ENCODE peak calls at places on chromosome 15, in five cellular contexts. B is upper lobe of right lung, S is transverse colon, T is BE2C, Z is thoracic aorta. J is an unnamed sample.

GRCh38 chr15:63156708-63157065 is 590 bp downstream of the RPS27L start:
- DNase-seq in B (no peak), S (peak; percentile 34), T (no peak), Z (no peak), J (peak; percentile 37)

GRCh38 chr15:51227967-51228783 is 110.2 kb downstream of the CYP19A1 start:
- DNase-seq in B (no peak), S (no peak), T (peak; percentile 42), Z (peak; percentile 52), J (peak; percentile 30)

GRCh38 chr15:68633181-68634121 is 54.7 kb downstream of the CORO2B start:
- DNase-seq in B (no peak), S (no peak), T (peak; percentile 65), Z (no peak), J (no peak)

GRCh38 chr15:32993285-32993684 is 201.2 kb downstream of the FMN1 start:
- DNase-seq in B (no peak), S (no peak), T (no peak), Z (no peak), J (no peak)

GRCh38 chr15:37907136-37907535 is 27.3 kb upstream of the TMCO5A start:
- DNase-seq in B (no peak), S (no peak), T (no peak), Z (no peak), J (no peak)

GRCh38 chr15:23854535-23855252 is 167.6 kb upstream of the NDN start:
- DNase-seq in B (no peak), S (no peak), T (no peak), Z (no peak), J (no peak)

GRCh38 chr15:64205202-64205601 is 42.4 kb upstream of the PPIB start:
- DNase-seq in B (no peak), S (no peak), T (no peak), Z (no peak), J (no peak)

GRCh38 chr15:60918234-60918964 is 310.7 kb downstream of the RORA start:
- DNase-seq in B (no peak), S (peak; percentile 16), T (no peak), Z (no peak), J (no peak)

GRCh38 chr15:77497108-77497737 is 76.5 kb downstream of the HMG20A start:
- DNase-seq in B (peak; percentile 63), S (peak; percentile 22), T (peak; percentile 79), Z (no peak), J (no peak)

GRCh38 chr15:99155961-99156443 is 51.1 kb downstream of the SYNM start:
- DNase-seq in B (no peak), S (no peak), T (no peak), Z (no peak), J (no peak)

GRCh38 chr15:71448688-71449114 is 333.4 kb downstream of the THSD4 start:
- DNase-seq in B (no peak), S (peak; percentile 22), T (peak; percentile 54), Z (no peak), J (peak; percentile 38)

GRCh38 chr15:68795298-68795848 is 25.3 kb downstream of the ANP32A start:
- DNase-seq in B (peak; percentile 93), S (peak; percentile 90), T (no peak), Z (peak; percentile 74), J (peak; percentile 95)

GRCh38 chr15:64731012-64731806 is 44.2 kb downstream of the RBPMS2 start:
- DNase-seq in B (peak; percentile 91), S (peak; percentile 91), T (peak; percentile 88), Z (peak; percentile 28), J (peak; percentile 84)

GRCh38 chr15:23422946-23423708 is 23.9 kb downstream of the GOLGA6L2 start:
- DNase-seq in B (peak; percentile 25), S (no peak), T (no peak), Z (no peak), J (no peak)

GRCh38 chr15:68389936-68390790 is 41.8 kb downstream of the ITGA11 start:
- DNase-seq in B (peak; percentile 36), S (no peak), T (peak; percentile 20), Z (no peak), J (peak; percentile 48)

GRCh38 chr15:98658831-98659699 is 10.7 kb downstream of the IGF1R start:
- DNase-seq in B (no peak), S (peak; percentile 21), T (peak; percentile 61), Z (no peak), J (peak; percentile 55)

GRCh38 chr15:28006116-28006911 is 92.8 kb downstream of the OCA2 start:
- DNase-seq in B (no peak), S (no peak), T (no peak), Z (no peak), J (no peak)

GRCh38 chr15:78216276-78217229 is 17.8 kb downstream of the ACSBG1 start:
- DNase-seq in B (no peak), S (peak; percentile 93), T (peak; percentile 46), Z (no peak), J (no peak)

DNA sequence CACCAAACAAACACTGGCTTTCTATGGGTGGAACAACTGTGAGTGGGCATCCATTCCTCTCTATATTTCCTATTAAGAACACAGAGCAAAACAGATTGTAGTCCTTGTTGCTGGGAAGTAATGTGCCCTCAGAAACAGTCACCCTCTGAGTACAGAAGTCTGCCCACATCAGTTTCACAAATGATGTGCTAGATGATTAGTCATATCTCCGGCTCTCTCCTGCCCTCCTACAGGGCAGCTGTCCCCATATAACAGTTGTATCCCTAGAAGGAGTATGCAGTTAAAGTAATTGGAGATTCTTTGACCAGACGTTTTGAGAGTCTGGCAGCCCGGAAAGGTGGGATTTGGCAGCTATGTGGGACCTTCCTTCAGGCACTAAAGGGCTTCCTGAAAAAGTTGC is 159.9 kb downstream of the APBA2 start:
- DNase-seq in B (no peak), S (no peak), T (no peak), Z (no peak), J (no peak)
- H3K4me1 ChIP-seq in B (no peaks in the 10 kb centered on the region), S (no peaks in the 10 kb centered on the region), T (no peaks in the 10 kb centered on the region), Z (no peaks in the 10 kb centered on the region), J (no peaks in the 10 kb centered on the region)

GRCh38 chr15:70097337-70098169 is at the start of gene TLE3:
- DNase-seq in B (peak; percentile 99), S (peak; percentile 99), T (peak; percentile 99), Z (peak; percentile 94), J (peak; percentile 100)
- TF ChIP-seq CTCF in B (peak; percentile 59), S (peak; percentile 13), T (peak; percentile 48), Z (peak; percentile 18), J (peak; percentile 46)

GRCh38 chr15:45728641-45729040 is 93.8 kb downstream of the SQOR start:
- DNase-seq in B (no peak), S (no peak), T (no peak), Z (no peak), J (no peak)
- H3K4me1 ChIP-seq in B (no peaks in the 10 kb centered on the region), S (no peaks in the 10 kb centered on the region), T (peaks cover under 1% of the 10 kb centered on the region), Z (peaks cover 4% of the 10 kb centered on the region), J (peaks cover 4% of the 10 kb centered on the region)

GRCh38 chr15:48896775-48897143 is 18.8 kb downstream of the EID1 start:
- DNase-seq in B (no peak), S (no peak), T (no peak), Z (no peak), J (no peak)

GRCh38 chr15:48893311-48893710 is 15.4 kb downstream of the EID1 start:
- DNase-seq in B (no peak), S (no peak), T (no peak), Z (no peak), J (no peak)

GRCh38 chr15:48899793-48900192 is 21.9 kb downstream of the EID1 start:
- DNase-seq in B (no peak), S (no peak), T (no peak), Z (no peak), J (no peak)

GRCh38 chr15:48898083-48898482 is 20.1 kb downstream of the EID1 start:
- DNase-seq in B (no peak), S (no peak), T (no peak), Z (no peak), J (no peak)

DNA sequence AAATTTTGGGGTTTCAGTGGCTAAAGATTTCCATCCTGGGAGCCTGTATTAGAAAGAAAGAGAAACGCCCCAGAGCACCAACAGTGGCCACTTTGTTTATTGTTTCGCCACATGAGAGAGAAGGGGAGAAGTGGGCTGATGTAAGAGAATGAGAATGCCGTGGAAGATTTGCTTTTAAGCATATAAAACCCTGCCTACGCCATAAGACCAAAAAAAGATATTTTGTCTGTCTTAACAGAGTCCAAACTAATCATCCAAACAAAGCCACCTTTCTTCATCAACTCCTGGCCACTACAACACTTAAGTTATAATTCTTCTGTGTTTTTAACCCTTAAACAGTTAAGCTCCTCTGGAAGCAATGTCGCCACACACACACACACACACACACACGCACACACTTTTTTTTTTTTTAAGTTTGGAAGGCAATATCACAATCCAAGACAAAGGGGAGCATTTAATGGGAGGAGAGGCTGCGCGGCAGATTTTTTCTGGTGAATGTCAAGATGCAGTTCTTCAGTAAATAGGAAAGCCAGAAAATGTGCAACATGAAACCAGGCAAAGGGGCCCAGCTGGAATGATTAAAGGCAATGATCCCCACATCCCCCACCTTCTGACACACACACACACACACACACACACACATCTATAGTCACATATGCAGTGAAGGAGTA is 19.3 kb downstream of the EID1 start:
- DNase-seq in B (no peak), S (no peak), T (no peak), Z (no peak), J (no peak)
- TF ChIP-seq CTCF in B (no peak), S (no peak), T (no peak), Z (no peak), J (no peak)

GRCh38 chr15:66649235-66649984 is 52.6 kb upstream of the SMAD6 start:
- DNase-seq in B (no peak), S (no peak), T (no peak), Z (no peak), J (no peak)
- H3K4me1 ChIP-seq in B (peaks cover 34% of the 10 kb centered on the region), S (no peaks in the 10 kb centered on the region), T (peaks cover 23% of the 10 kb centered on the region), Z (peaks cover 11% of the 10 kb centered on the region), J (peaks cover 27% of the 10 kb centered on the region)

GRCh38 chr15:83208357-83208661 is 686 bp upstream of the HDGFL3 start:
- DNase-seq in B (no peak), S (peak; percentile 9), T (no peak), Z (no peak), J (no peak)
- TF ChIP-seq CTCF in B (no peak), S (no peak), T (no peak), Z (no peak), J (no peak)

J was measured in tibial artery.